ENCODE peak calls at places on chromosomes 7 and 10, in eight cellular contexts. G is GDM1; F is T47D; H is T-helper 17 cell; M is RWPE2; I is stimulated activated CD8-positive, alpha-beta memory T cell treated with anti-CD3 and anti-CD28 coated beads, Interleukin-15, amount 100 ng/mL, for 24 hours; P is non-pigmented ciliary epithelial cell; L is right lobe of liver. O is an unnamed sample.

GRCh38 chr7:117402109-117402508 is 25.2 kb downstream of the ASZ1 start:
- DNase-seq in G (no peak), F (no peak), H (no peak), M (no peak), I (no peak), P (no peak), L (no peak), O (no peak)

GRCh38 chr10:100645111-100645510 is 100.3 kb upstream of the PAX2 start:
- DNase-seq in G (no peak), F (no peak), H (no peak), M (no peak), I (no peak), P (no peak), L (no peak), O (no peak)

GRCh38 chr7:157276091-157276561 is 60.7 kb upstream of the DNAJB6 start:
- DNase-seq in G (no peak), F (no peak), H (no peak), M (peak; percentile 51), I (no peak), P (no peak), L (no peak), O (no peak)

GRCh38 chr7:137668404-137668803 is 178.4 kb downstream of the DGKI start:
- DNase-seq in G (no peak), F (no peak), H (no peak), M (no peak), I (no peak), P (no peak), L (no peak), O (no peak)

GRCh38 chr7:13988765-13989137 is 715 bp downstream of the ETV1 start:
- DNase-seq in G (no peak), F (no peak), H (no peak), M (no peak), I (no peak), P (no peak), L (peak; percentile 13), O (no peak)

GRCh38 chr10:71753091-71753959 is 20.0 kb downstream of the VSIR start:
- DNase-seq in G (peak; percentile 92), F (no peak), H (no peak), M (no peak), I (no peak), P (no peak), L (no peak), O (no peak)

GRCh38 chr7:31957090-31957720 is 113.0 kb downstream of the PDE1C start:
- DNase-seq in G (no peak), F (no peak), H (no peak), M (no peak), I (no peak), P (no peak), L (no peak), O (no peak)

GRCh38 chr7:55070271-55070743 is 51.5 kb downstream of the EGFR start:
- DNase-seq in G (no peak), F (no peak), H (no peak), M (no peak), I (no peak), P (no peak), L (no peak), O (no peak)

GRCh38 chr7:8436965-8437364 is 3.6 kb downstream of the NXPH1 start:
- DNase-seq in G (peak; percentile 29), F (peak; percentile 96), H (peak; percentile 21), M (no peak), I (no peak), P (no peak), L (peak; percentile 58), O (no peak)

GRCh38 chr7:68865351-68865885 is 732.9 kb upstream of the AUTS2 start:
- DNase-seq in G (no peak), F (no peak), H (no peak), M (no peak), I (no peak), P (no peak), L (no peak), O (no peak)

GRCh38 chr10:74058071-74058470 is 60.2 kb downstream of the VCL start:
- DNase-seq in G (peak; percentile 37), F (no peak), H (no peak), M (no peak), I (no peak), P (no peak), L (no peak), O (no peak)

GRCh38 chr7:47968852-47969774 is 10.3 kb downstream of the HUS1 start:
- DNase-seq in G (peak; percentile 46), F (peak; percentile 76), H (peak; percentile 21), M (no peak), I (peak; percentile 13), P (peak; percentile 42), L (peak; percentile 59), O (no peak)

GRCh38 chr10:53453196-53453595 is 680.6 kb upstream of the MBL2 start:
- DNase-seq in G (no peak), F (no peak), H (no peak), M (no peak), I (no peak), P (no peak), L (no peak), O (no peak)

O was measured in glomerular endothelial cell.